ENCODE peak calls at places on chromosomes 13 and 19, in five cellular contexts. R, V, N, Z and D are unnamed samples.

GRCh38 chr13:106083620-106084350 is 451.7 kb downstream of the EFNB2 start:
- DNase-seq in R (no peak), V (peak; percentile 19), N (no peak), Z (peak; percentile 63), D (no peak)

GRCh38 chr13:33375421-33375820 is 89.9 kb upstream of the STARD13 start:
- DNase-seq in R (no peak), V (no peak), N (no peak), Z (no peak), D (no peak)

GRCh38 chr13:30158774-30159445 is 148.4 kb downstream of the KATNAL1 start:
- DNase-seq in R (no peak), V (no peak), N (peak; percentile 75), Z (peak; percentile 37), D (no peak)

GRCh38 chr19:38664503-38665211 is 17.2 kb downstream of the ACTN4 start:
- DNase-seq in R (no peak), V (no peak), N (no peak), Z (no peak), D (no peak)

GRCh38 chr13:48072787-48073186 is 22.1 kb downstream of the MED4 start:
- DNase-seq in R (no peak), V (no peak), N (no peak), Z (no peak), D (no peak)

GRCh38 chr13:98507060-98507797 is 69.7 kb downstream of the STK24 start:
- DNase-seq in R (peak; percentile 58), V (peak; percentile 32), N (peak; percentile 83), Z (peak; percentile 72), D (peak; percentile 85)

GRCh38 chr13:71864981-71865857 is 1.8 kb downstream of the DACH1 start:
- DNase-seq in R (peak; percentile 48), V (no peak), N (peak; percentile 55), Z (peak; percentile 22), D (no peak)

GRCh38 chr13:39336964-39337363 is 266.0 kb downstream of the LHFPL6 start:
- DNase-seq in R (no peak), V (no peak), N (no peak), Z (no peak), D (no peak)

GRCh38 chr13:114115191-114115671 is 17.2 kb downstream of the RASA3 start:
- DNase-seq in R (peak; percentile 79), V (peak; percentile 61), N (peak; percentile 72), Z (peak; percentile 18), D (no peak)

GRCh38 chr19:3366104-3366760 is at the start of gene NFIC:
- DNase-seq in R (peak; percentile 85), V (peak; percentile 87), N (peak; percentile 94), Z (peak; percentile 81), D (no peak)

GRCh38 chr19:40960780-40961179 is 30.3 kb upstream of the CYP2B6 start:
- DNase-seq in R (no peak), V (no peak), N (no peak), Z (no peak), D (no peak)

GRCh38 chr13:111944171-111944583 is 122.8 kb upstream of the SOX1 start:
- DNase-seq in R (no peak), V (no peak), N (no peak), Z (no peak), D (no peak)

GRCh38 chr13:43094901-43095300 is 71.5 kb downstream of the DNAJC15 start:
- DNase-seq in R (no peak), V (no peak), N (no peak), Z (no peak), D (no peak)

GRCh38 chr13:110756268-110756667 is 42.8 kb downstream of the ING1 start:
- DNase-seq in R (no peak), V (peak; percentile 14), N (no peak), Z (no peak), D (peak; percentile 38)

GRCh38 chr13:80160110-80160509 is 180.8 kb downstream of the SPRY2 start:
- DNase-seq in R (no peak), V (no peak), N (no peak), Z (no peak), D (no peak)

GRCh38 chr13:75723927-75724326 is 87.8 kb downstream of the LMO7 start:
- DNase-seq in R (no peak), V (no peak), N (no peak), Z (no peak), D (no peak)

GRCh38 chr19:2192862-2193261 is 29.1 kb downstream of the DOT1L start:
- DNase-seq in R (no peak), V (no peak), N (no peak), Z (no peak), D (no peak)

DNA sequence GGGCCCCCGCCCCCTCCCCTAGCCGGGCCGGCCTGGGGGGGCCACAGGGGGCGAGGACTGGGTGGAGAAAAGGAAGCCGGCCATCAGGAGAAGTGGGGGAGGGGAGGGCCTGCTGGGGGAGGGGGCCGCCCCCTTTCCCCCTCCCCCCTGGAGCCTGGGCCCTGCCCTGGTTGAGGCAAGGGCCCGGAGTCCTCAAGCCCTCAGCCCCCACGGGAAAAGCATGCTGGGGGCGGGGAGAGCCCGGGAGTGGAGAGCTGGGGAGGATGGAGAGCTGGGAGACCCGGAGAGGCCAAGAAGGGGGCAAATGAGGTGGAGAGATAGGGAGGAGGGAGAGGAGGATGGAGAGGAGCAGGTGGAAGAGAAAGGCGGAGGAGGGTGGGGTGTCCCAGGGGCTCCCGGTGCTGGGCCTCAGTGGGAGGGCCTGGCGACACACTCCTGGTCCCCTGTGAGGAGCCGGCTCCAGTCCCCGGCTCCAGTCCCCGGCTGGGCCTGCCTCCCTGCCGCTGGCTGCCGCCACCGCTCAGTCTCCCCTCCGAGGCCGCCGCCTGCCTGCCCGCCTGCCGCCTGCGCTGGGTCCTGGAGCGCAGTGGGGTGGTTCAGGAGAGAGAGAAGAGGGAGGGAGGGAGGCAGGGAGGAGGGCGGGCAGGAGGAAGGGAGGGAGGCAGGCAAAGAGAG is at the start of gene GRIK5:
- DNase-seq in R (no peak), V (no peak), N (peak; percentile 78), Z (no peak), D (no peak)
- H3K4me3 ChIP-seq in R (no peak within 1 kb of the TSS), V (no peak within 1 kb of the TSS), N (peak within 1 kb of the TSS; percentile 65), Z (peak within 1 kb of the TSS; percentile 1), D (peak within 1 kb of the TSS; percentile 47)

GRCh38 chr13:74062933-74063332 is 71.3 kb downstream of the KLF12 start:
- DNase-seq in R (no peak), V (no peak), N (peak; percentile 82), Z (peak; percentile 41), D (no peak)

GRCh38 chr13:74061939-74062595 is 72.1 kb downstream of the KLF12 start:
- DNase-seq in R (no peak), V (no peak), N (no peak), Z (peak; percentile 32), D (no peak)

GRCh38 chr13:74066937-74067336 is 67.3 kb downstream of the KLF12 start:
- DNase-seq in R (no peak), V (no peak), N (no peak), Z (no peak), D (no peak)

GRCh38 chr13:74064805-74065204 is 69.4 kb downstream of the KLF12 start:
- DNase-seq in R (no peak), V (no peak), N (no peak), Z (no peak), D (no peak)

GRCh38 chr13:74063533-74064100 is 70.6 kb downstream of the KLF12 start:
- DNase-seq in R (no peak), V (no peak), N (no peak), Z (no peak), D (no peak)
- H3K4me3 ChIP-seq in R (no peak overlapping the region), V (no peak overlapping the region), N (no peak overlapping the region), Z (no peak overlapping the region), D (no peak overlapping the region)

GRCh38 chr19:51339687-51340656 is 2.0 kb downstream of the VSIG10L start:
- DNase-seq in R (peak; percentile 99), V (peak; percentile 99), N (peak; percentile 100), Z (peak; percentile 100), D (peak; percentile 92)
- H3K4me3 ChIP-seq in R (peak overlapping the region; percentile 62), V (peak overlapping the region; percentile 64), N (peak overlapping the region; percentile 44), Z (peak overlapping the region; percentile 74), D (peak overlapping the region; percentile 61)

GRCh38 chr19:47186337-47187022 is 44.5 kb downstream of the BBC3 start:
- DNase-seq in R (no peak), V (no peak), N (no peak), Z (no peak), D (no peak)
- H3K4me3 ChIP-seq in R (no peak overlapping the region), V (no peak overlapping the region), N (no peak overlapping the region), Z (no peak overlapping the region), D (no peak overlapping the region)

DNA sequence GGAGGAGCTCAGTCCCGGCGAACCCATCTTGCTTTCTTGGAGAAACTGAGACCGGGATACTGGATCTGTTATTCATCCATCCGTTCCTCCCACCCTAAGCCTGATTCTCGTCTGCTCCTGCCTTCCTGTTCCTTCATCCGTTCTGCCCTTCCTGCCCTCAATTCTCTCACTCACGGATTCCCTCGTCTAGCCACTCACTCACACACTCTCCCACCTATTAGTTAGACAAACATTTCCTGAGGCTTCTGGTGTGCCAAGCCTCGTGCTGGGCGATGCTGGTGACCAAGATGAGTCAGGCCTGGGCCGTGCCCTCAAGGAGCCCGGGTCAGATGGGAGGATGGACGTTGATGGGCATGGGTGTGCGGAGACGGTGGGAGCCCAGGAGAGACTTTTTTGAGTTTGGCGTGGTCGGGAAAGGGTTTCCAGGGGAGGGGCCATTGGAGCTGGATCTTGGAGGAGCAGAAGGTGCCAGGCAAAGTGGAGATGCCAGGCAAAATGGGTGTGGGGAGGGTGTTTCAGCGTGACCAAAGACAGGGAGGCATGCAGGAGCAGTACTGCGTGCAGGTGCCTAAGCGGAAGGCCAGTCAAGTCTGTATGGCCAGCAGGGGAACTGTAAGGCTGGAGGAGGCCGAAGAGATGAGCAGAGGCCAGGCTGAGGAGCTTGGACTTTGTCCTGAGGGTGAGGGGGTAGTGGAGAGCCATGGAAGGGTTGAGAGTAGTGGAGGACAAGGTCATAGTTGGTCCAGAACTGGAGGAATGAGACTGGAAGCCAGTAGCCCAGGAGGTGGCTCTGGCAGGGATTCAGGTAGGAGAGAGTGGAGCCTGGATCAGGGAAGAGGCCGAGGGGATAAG is 7.4 kb upstream of the CNFN start:
- DNase-seq in R (no peak), V (peak; percentile 44), N (no peak), Z (no peak), D (no peak)
- H3K4me3 ChIP-seq in R (peak overlapping the region; percentile 29), V (peak overlapping the region; percentile 62), N (peak overlapping the region; percentile 25), Z (peak overlapping the region; percentile 65), D (peak overlapping the region; percentile 76)